ENCODE peak calls at places on chromosomes 6 and 20, in six cellular contexts. F is ascending aorta; V is A549; R is stimulated activated CD8-positive, alpha-beta memory T cell treated with anti-CD3 and anti-CD28 coated beads, Interleukin-12 subunit alpha, Interleukin-12 subunit beta, amount 100 ng/mL, for 4 hours; O is NCI-H1092 treated with DMSO at 0.1 percent for 48 hours; E is GM12892. U is an unnamed sample.

GRCh38 chr6:107704377-107705013 is 119.6 kb downstream of the SCML4 start:
- DNase-seq in F (no peak), V (peak; percentile 9), R (no peak), O (peak; percentile 7), E (no peak), U (no peak)

GRCh38 chr6:31945507-31946369 is at the start of gene CFB:
- DNase-seq in F (peak; percentile 75), V (peak; percentile 41), R (no peak), O (no peak), E (no peak), U (peak; percentile 20)

GRCh38 chr20:58598271-58599015 is 52.6 kb upstream of the STX16 start:
- DNase-seq in F (no peak), V (no peak), R (no peak), O (no peak), E (no peak), U (no peak)

GRCh38 chr6:158707120-158707519 is 57.3 kb downstream of the SYTL3 start:
- DNase-seq in F (no peak), V (peak; percentile 26), R (no peak), O (no peak), E (no peak), U (no peak)

GRCh38 chr6:5282191-5282623 is 20.9 kb downstream of the FARS2 start:
- DNase-seq in F (no peak), V (no peak), R (no peak), O (no peak), E (no peak), U (no peak)

GRCh38 chr20:34522969-34523871 is 7.0 kb downstream of the DYNLRB1 start:
- DNase-seq in F (no peak), V (peak; percentile 57), R (peak; percentile 22), O (peak; percentile 3), E (peak; percentile 51), U (no peak)

GRCh38 chr20:19631410-19631809 is 126.6 kb upstream of the RIN2 start:
- DNase-seq in F (no peak), V (no peak), R (no peak), O (no peak), E (no peak), U (no peak)

GRCh38 chr6:108294787-108295625 is at the start of gene AFG1L:
- DNase-seq in F (peak; percentile 75), V (peak; percentile 80), R (peak; percentile 81), O (peak; percentile 88), E (peak; percentile 80), U (peak; percentile 82)

GRCh38 chr6:84685983-84686584 is 78.3 kb downstream of the TBX18 start:
- DNase-seq in F (no peak), V (peak; percentile 2), R (no peak), O (no peak), E (no peak), U (no peak)

GRCh38 chr6:135640449-135641111 is 143.0 kb upstream of the AHI1 start:
- DNase-seq in F (no peak), V (no peak), R (no peak), O (no peak), E (no peak), U (no peak)

GRCh38 chr6:14880717-14881116 is 365.2 kb upstream of the JARID2 start:
- DNase-seq in F (no peak), V (no peak), R (no peak), O (no peak), E (no peak), U (no peak)